ENCODE peak calls at places on chromosomes 3 and 15, in ten cellular contexts. X is stomach, P is H1, R is breast epithelium, H is spleen, C is K562, K is sigmoid colon, D is GM23338, U is suprapubic skin, G is endothelial cell of umbilical vein. W is an unnamed sample.
A peak's percentile ranks its signal among the peaks of the same experiment; 100 is the strongest.

GRCh38 chr3:69872783-69873378 is 126.7 kb upstream of the SAMMSON start:
- DNase-seq in X (no peak), H (no peak), P (no peak), D (no peak), K (no peak), G (no peak), R (no peak), C (peak; percentile 17), U (no peak), W (no peak)

GRCh38 chr15:52225230-52225629 is 34.0 kb upstream of the GNB5 start:
- DNase-seq in R (no peak), G (no peak), D (no peak), K (no peak), C (no peak), P (no peak), H (no peak), X (no peak), U (no peak), W (no peak)

GRCh38 chr15:97995881-97996603 is 35.5 kb downstream of the ARRDC4 start:
- DNase-seq in X (peak; percentile 37), U (no peak), K (peak; percentile 74), G (peak; percentile 16), H (no peak), P (peak; percentile 49), C (peak; percentile 18), D (peak; percentile 61), R (peak; percentile 36), W (no peak)

GRCh38 chr3:145017959-145018358 is 1046.3 kb downstream of the DIPK2A start:
- DNase-seq in R (peak; percentile 70), D (no peak), X (no peak), U (no peak), P (no peak), G (no peak), K (no peak), C (no peak), H (no peak), W (no peak)

GRCh38 chr3:51777985-51778384 is 1.1 kb downstream of the IQCF6 start:
- DNase-seq in D (no peak), R (no peak), X (peak; percentile 68), U (no peak), H (no peak), P (no peak), K (peak; percentile 64), G (no peak), C (no peak), W (no peak)

GRCh38 chr3:54020436-54020835 is 101.9 kb upstream of the CACNA2D3 start:
- DNase-seq in K (no peak), H (no peak), C (no peak), G (no peak), X (no peak), P (no peak), D (no peak), U (no peak), R (no peak), W (no peak)

GRCh38 chr3:74832925-74833324 is 218.5 kb upstream of the CNTN3 start:
- DNase-seq in G (no peak), U (no peak), R (no peak), H (no peak), C (no peak), X (no peak), K (no peak), D (peak; percentile 43), P (no peak), W (no peak)

GRCh38 chr3:192408007-192408655 is 319.2 kb downstream of the FGF12 start:
- DNase-seq in G (peak; percentile 43), U (no peak), P (peak; percentile 67), H (peak; percentile 75), R (no peak), K (peak; percentile 64), C (no peak), D (peak; percentile 61), X (no peak), W (no peak)

GRCh38 chr3:66442254-66443249 is 58.3 kb downstream of the LRIG1 start:
- DNase-seq in P (peak; percentile 71), H (no peak), G (peak; percentile 92), R (peak; percentile 56), X (peak; percentile 81), K (peak; percentile 91), U (no peak), D (peak; percentile 94), C (no peak), W (no peak)

GRCh38 chr3:7733933-7734332 is 767.7 kb upstream of the LMCD1 start:
- DNase-seq in K (no peak), D (no peak), G (peak; percentile 78), R (no peak), C (no peak), U (no peak), H (no peak), X (no peak), P (no peak), W (no peak)

GRCh38 chr15:100515758-100516157 is 13.0 kb downstream of the CERS3 start:
- DNase-seq in C (no peak), U (no peak), K (no peak), P (no peak), G (no peak), X (no peak), H (no peak), D (no peak), R (no peak), W (no peak)

GRCh38 chr3:10758304-10759037 is 57.6 kb upstream of the SLC6A11 start:
- DNase-seq in K (no peak), R (peak; percentile 29), D (peak; percentile 82), G (peak; percentile 65), P (peak; percentile 69), X (peak; percentile 33), H (no peak), C (peak; percentile 83), U (no peak), W (no peak)

GRCh38 chr15:39621961-39622360 is 41.1 kb downstream of the THBS1 start:
- DNase-seq in G (no peak), H (no peak), D (no peak), C (no peak), R (no peak), K (no peak), P (no peak), U (no peak), X (no peak), W (no peak)

GRCh38 chr3:147838650-147839049 is 429.5 kb downstream of the ZIC1 start:
- DNase-seq in H (no peak), X (no peak), U (no peak), C (no peak), R (no peak), K (no peak), P (no peak), D (peak; percentile 9), G (no peak), W (no peak)

GRCh38 chr3:4665197-4665596 is 172.0 kb downstream of the ITPR1 start:
- DNase-seq in D (no peak), K (no peak), U (no peak), H (no peak), C (no peak), G (no peak), R (no peak), X (no peak), P (no peak), W (no peak)

GRCh38 chr3:128875556-128876120 is 3.8 kb upstream of the ACAD9 start:
- DNase-seq in R (no peak), X (peak; percentile 43), K (no peak), D (peak; percentile 86), C (peak; percentile 57), H (peak; percentile 78), U (no peak), G (peak; percentile 26), P (peak; percentile 60), W (no peak)
- TF ChIP-seq POLR2AphosphoS5 in R (no peak), X (no peak), K (no peak), D (no peak), C (no peak), H (no peak), U (no peak), G (no peak), P (no peak), W (no peak)

GRCh38 chr3:113895964-113896363 is 51.8 kb upstream of the ZDHHC23 start:
- DNase-seq in P (no peak), X (no peak), G (no peak), U (no peak), R (no peak), C (no peak), H (no peak), D (no peak), K (no peak), W (no peak)

GRCh38 chr3:113896930-113897329 is 50.9 kb upstream of the ZDHHC23 start:
- DNase-seq in P (no peak), D (no peak), K (no peak), H (no peak), G (no peak), X (no peak), U (no peak), C (no peak), R (no peak), W (no peak)

GRCh38 chr3:113898892-113899291 is 48.9 kb upstream of the ZDHHC23 start:
- DNase-seq in G (no peak), R (no peak), U (no peak), C (no peak), H (no peak), D (no peak), X (no peak), P (no peak), K (no peak), W (no peak)

GRCh38 chr3:113894927-113895326 is 52.9 kb upstream of the ZDHHC23 start:
- DNase-seq in X (no peak), U (no peak), R (no peak), H (no peak), K (no peak), G (no peak), D (no peak), C (no peak), P (no peak), W (no peak)

DNA sequence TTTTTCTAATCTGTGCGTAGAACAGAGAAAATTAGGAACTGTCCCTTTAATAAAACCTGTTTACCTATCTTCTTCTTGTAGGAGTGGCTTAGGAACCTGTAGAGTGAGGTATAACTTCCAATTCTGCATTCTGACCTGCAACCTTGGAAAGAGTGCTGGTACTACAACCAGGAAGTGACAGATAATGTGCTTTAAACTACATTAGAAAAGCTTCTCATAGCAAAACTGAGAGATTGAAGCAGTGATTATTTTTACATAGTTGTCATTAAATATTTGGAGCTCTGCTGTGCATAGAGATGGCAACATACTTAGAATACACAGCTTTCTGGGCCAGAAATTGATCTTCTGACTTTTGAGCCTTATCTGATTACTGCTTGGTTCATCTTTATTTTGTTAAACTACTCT is 50.4 kb upstream of the ZDHHC23 start:
- DNase-seq in C (no peak), H (no peak), G (no peak), K (no peak), R (no peak), X (no peak), U (no peak), D (no peak), P (no peak), W (no peak)
- H3K4me1 ChIP-seq in C (no peaks in the 10 kb centered on the region), H (peaks cover 7% of the 10 kb centered on the region), G (no peaks in the 10 kb centered on the region), K (no peaks in the 10 kb centered on the region), R (no peaks in the 10 kb centered on the region), X (no peaks in the 10 kb centered on the region), U (peaks cover 19% of the 10 kb centered on the region), D (no peaks in the 10 kb centered on the region), P (peaks cover 3% of the 10 kb centered on the region), W (no peaks in the 10 kb centered on the region)

GRCh38 chr3:56645407-56645806 is 37.7 kb downstream of the TASOR start:
- DNase-seq in G (no peak), X (no peak), K (no peak), C (no peak), P (no peak), D (no peak), R (no peak), H (no peak), U (no peak), W (no peak)
- H3K36me3 ChIP-seq in G (peaks cover 7% of the 10 kb centered on the region), X (peaks cover 93% of the 10 kb centered on the region), K (peaks cover 9% of the 10 kb centered on the region), C (peaks cover 81% of the 10 kb centered on the region), P (peaks cover 22% of the 10 kb centered on the region), D (peaks cover 5% of the 10 kb centered on the region), R (peaks cover 7% of the 10 kb centered on the region), H (peaks cover 99% of the 10 kb centered on the region), U (peaks cover 74% of the 10 kb centered on the region), W (peaks cover 54% of the 10 kb centered on the region)

GRCh38 chr3:171461087-171461917 is 1.1 kb upstream of the TNIK start:
- DNase-seq in D (no peak), P (peak; percentile 75), G (peak; percentile 64), X (no peak), H (no peak), K (no peak), R (peak; percentile 23), C (peak; percentile 58), U (no peak), W (no peak)
- TF ChIP-seq POLR2AphosphoS5 in D (no peak), P (no peak), G (no peak), X (no peak), H (no peak), K (no peak), R (no peak), C (no peak), U (no peak), W (no peak)